ENCODE peak calls at places on chromosome 11, in seven cellular contexts. V, I, S, O, D, Z and Q are unnamed samples.

GRCh38 chr11:113184498-113184897 is 129.9 kb upstream of the TTC12 start:
- DNase-seq in S (no peak), I (no peak), D (no peak), Z (no peak), V (peak), O (no peak), Q (no peak)

GRCh38 chr11:59174664-59175033 is 2.7 kb downstream of the DTX4 start:
- DNase-seq in S (no peak), V (peak), Z (no peak), O (no peak), I (no peak), D (no peak), Q (no peak)

GRCh38 chr11:11857769-11858168 is 16.0 kb downstream of the USP47 start:
- DNase-seq in I (no peak), O (no peak), D (no peak), S (no peak), V (peak), Z (no peak), Q (no peak)

GRCh38 chr11:78427615-78428272 is 10.1 kb upstream of the GAB2 start:
- DNase-seq in D (peak), V (no peak), O (no peak), S (no peak), Z (no peak), I (no peak), Q (no peak)

GRCh38 chr11:31236052-31236652 is 133.4 kb downstream of the DCDC1 start:
- DNase-seq in Z (peak), I (no peak), S (no peak), V (no peak), D (no peak), O (no peak), Q (peak)

GRCh38 chr11:68961245-68961644 is 19.5 kb downstream of the MRGPRD start:
- DNase-seq in S (no peak), O (no peak), I (no peak), D (no peak), Z (no peak), V (no peak), Q (no peak)

GRCh38 chr11:19703211-19703610 is 9.4 kb upstream of the NAV2 start:
- DNase-seq in I (no peak), V (no peak), S (no peak), O (no peak), Z (no peak), D (no peak), Q (no peak)

GRCh38 chr11:106457727-106458126 is 380.3 kb downstream of the AASDHPPT start:
- DNase-seq in D (no peak), O (no peak), I (no peak), Z (no peak), S (no peak), V (no peak), Q (no peak)

GRCh38 chr11:2531277-2531986 is 86.6 kb downstream of the KCNQ1 start:
- DNase-seq in O (peak), S (peak), I (peak), D (peak), Z (peak), V (peak), Q (peak)

GRCh38 chr11:46120361-46120710 is 918 bp downstream of the PHF21A start:
- DNase-seq in V (no peak), I (no peak), Z (no peak), D (peak), S (no peak), O (no peak), Q (peak)